ENCODE peak calls at places on chromosomes 6 and 20, in eight cellular contexts. One of them, this sample, is unnamed.

GRCh38 chr6:35484921-35485392 is 11.9 kb downstream of the TEAD3 start:
- DNase-seq in NCI-H1092: no peak
- DNase-seq in activated T-cell treated with anti-CD3 and anti-CD28 coated beads, Interleukin-2, amount 50 U/mL, for 24 hours: no peak
- DNase-seq in activated gamma-delta T cell treated with Interleukin-2 at 50 U/mL for 16 hours: no peak
- DNase-seq in GDM1: no peak
- DNase-seq in GM10248: no peak
- DNase-seq in AG10803: peak; percentile 20
- DNase-seq in activated B cell treated with CpG ODN at 0.5 μM for 24 hours: no peak
- DNase-seq in this sample: no peak

GRCh38 chr6:100378576-100378975 is 86.1 kb downstream of the SIM1 start:
- DNase-seq in NCI-H1092: no peak
- DNase-seq in activated T-cell treated with anti-CD3 and anti-CD28 coated beads, Interleukin-2, amount 50 U/mL, for 24 hours: no peak
- DNase-seq in activated gamma-delta T cell treated with Interleukin-2 at 50 U/mL for 16 hours: no peak
- DNase-seq in GDM1: no peak
- DNase-seq in GM10248: no peak
- DNase-seq in AG10803: peak; percentile 39
- DNase-seq in activated B cell treated with CpG ODN at 0.5 μM for 24 hours: no peak
- DNase-seq in this sample: no peak

GRCh38 chr20:40960521-40960956 is 68.1 kb upstream of the TOP1 start:
- DNase-seq in NCI-H1092: no peak
- DNase-seq in activated T-cell treated with anti-CD3 and anti-CD28 coated beads, Interleukin-2, amount 50 U/mL, for 24 hours: no peak
- DNase-seq in activated gamma-delta T cell treated with Interleukin-2 at 50 U/mL for 16 hours: no peak
- DNase-seq in GDM1: no peak
- DNase-seq in GM10248: no peak
- DNase-seq in AG10803: peak; percentile 61
- DNase-seq in activated B cell treated with CpG ODN at 0.5 μM for 24 hours: no peak
- DNase-seq in this sample: no peak

GRCh38 chr20:61120595-61121515 is 131.2 kb upstream of the CDH4 start:
- DNase-seq in NCI-H1092: peak; percentile 51
- DNase-seq in activated T-cell treated with anti-CD3 and anti-CD28 coated beads, Interleukin-2, amount 50 U/mL, for 24 hours: peak; percentile 37
- DNase-seq in activated gamma-delta T cell treated with Interleukin-2 at 50 U/mL for 16 hours: peak; percentile 11
- DNase-seq in GDM1: peak; percentile 7
- DNase-seq in GM10248: no peak
- DNase-seq in AG10803: peak; percentile 67
- DNase-seq in activated B cell treated with CpG ODN at 0.5 μM for 24 hours: no peak
- DNase-seq in this sample: peak; percentile 71

GRCh38 chr20:54848262-54848661 is 372.9 kb downstream of the DOK5 start:
- DNase-seq in NCI-H1092: no peak
- DNase-seq in activated T-cell treated with anti-CD3 and anti-CD28 coated beads, Interleukin-2, amount 50 U/mL, for 24 hours: no peak
- DNase-seq in activated gamma-delta T cell treated with Interleukin-2 at 50 U/mL for 16 hours: no peak
- DNase-seq in GDM1: no peak
- DNase-seq in GM10248: no peak
- DNase-seq in AG10803: no peak
- DNase-seq in activated B cell treated with CpG ODN at 0.5 μM for 24 hours: no peak
- DNase-seq in this sample: no peak

GRCh38 chr6:125511809-125512341 is 210.1 kb upstream of the HDDC2 start:
- DNase-seq in NCI-H1092: peak; percentile 34
- DNase-seq in activated T-cell treated with anti-CD3 and anti-CD28 coated beads, Interleukin-2, amount 50 U/mL, for 24 hours: no peak
- DNase-seq in activated gamma-delta T cell treated with Interleukin-2 at 50 U/mL for 16 hours: no peak
- DNase-seq in GDM1: no peak
- DNase-seq in GM10248: no peak
- DNase-seq in AG10803: peak; percentile 6
- DNase-seq in activated B cell treated with CpG ODN at 0.5 μM for 24 hours: no peak
- DNase-seq in this sample: no peak

GRCh38 chr20:50187403-50188051 is 3.1 kb upstream of the CEBPB start:
- DNase-seq in NCI-H1092: no peak
- DNase-seq in activated T-cell treated with anti-CD3 and anti-CD28 coated beads, Interleukin-2, amount 50 U/mL, for 24 hours: no peak
- DNase-seq in activated gamma-delta T cell treated with Interleukin-2 at 50 U/mL for 16 hours: no peak
- DNase-seq in GDM1: no peak
- DNase-seq in GM10248: no peak
- DNase-seq in AG10803: peak; percentile 44
- DNase-seq in activated B cell treated with CpG ODN at 0.5 μM for 24 hours: no peak
- DNase-seq in this sample: no peak

GRCh38 chr6:111030008-111031006 is 48.5 kb downstream of the RPF2 start:
- DNase-seq in NCI-H1092: no peak
- DNase-seq in activated T-cell treated with anti-CD3 and anti-CD28 coated beads, Interleukin-2, amount 50 U/mL, for 24 hours: no peak
- DNase-seq in activated gamma-delta T cell treated with Interleukin-2 at 50 U/mL for 16 hours: no peak
- DNase-seq in GDM1: no peak
- DNase-seq in GM10248: no peak
- DNase-seq in AG10803: peak; percentile 31
- DNase-seq in activated B cell treated with CpG ODN at 0.5 μM for 24 hours: no peak
- DNase-seq in this sample: no peak

GRCh38 chr6:92887871-92888270 is 531.5 kb downstream of the EPHA7 start:
- DNase-seq in NCI-H1092: no peak
- DNase-seq in activated T-cell treated with anti-CD3 and anti-CD28 coated beads, Interleukin-2, amount 50 U/mL, for 24 hours: no peak
- DNase-seq in activated gamma-delta T cell treated with Interleukin-2 at 50 U/mL for 16 hours: no peak
- DNase-seq in GDM1: no peak
- DNase-seq in GM10248: no peak
- DNase-seq in AG10803: no peak
- DNase-seq in activated B cell treated with CpG ODN at 0.5 μM for 24 hours: no peak
- DNase-seq in this sample: no peak

GRCh38 chr20:50541606-50542041 is 31.4 kb downstream of the PTPN1 start:
- DNase-seq in NCI-H1092: no peak
- DNase-seq in activated T-cell treated with anti-CD3 and anti-CD28 coated beads, Interleukin-2, amount 50 U/mL, for 24 hours: no peak
- DNase-seq in activated gamma-delta T cell treated with Interleukin-2 at 50 U/mL for 16 hours: no peak
- DNase-seq in GDM1: peak; percentile 93
- DNase-seq in GM10248: no peak
- DNase-seq in AG10803: no peak
- DNase-seq in activated B cell treated with CpG ODN at 0.5 μM for 24 hours: peak; percentile 38
- DNase-seq in this sample: no peak

GRCh38 chr6:10529231-10529801 is 8.2 kb downstream of the GCNT2 start:
- DNase-seq in NCI-H1092: no peak
- DNase-seq in activated T-cell treated with anti-CD3 and anti-CD28 coated beads, Interleukin-2, amount 50 U/mL, for 24 hours: peak; percentile 38
- DNase-seq in activated gamma-delta T cell treated with Interleukin-2 at 50 U/mL for 16 hours: no peak
- DNase-seq in GDM1: no peak
- DNase-seq in GM10248: no peak
- DNase-seq in AG10803: no peak
- DNase-seq in activated B cell treated with CpG ODN at 0.5 μM for 24 hours: no peak
- DNase-seq in this sample: no peak

GRCh38 chr20:1456300-1456699 is 10.3 kb downstream of the NSFL1C start:
- DNase-seq in NCI-H1092: no peak
- DNase-seq in activated T-cell treated with anti-CD3 and anti-CD28 coated beads, Interleukin-2, amount 50 U/mL, for 24 hours: no peak
- DNase-seq in activated gamma-delta T cell treated with Interleukin-2 at 50 U/mL for 16 hours: no peak
- DNase-seq in GDM1: no peak
- DNase-seq in GM10248: no peak
- DNase-seq in AG10803: peak; percentile 55
- DNase-seq in activated B cell treated with CpG ODN at 0.5 μM for 24 hours: no peak
- DNase-seq in this sample: no peak

GRCh38 chr6:122014961-122015360 is 384.5 kb upstream of the HSF2 start:
- DNase-seq in NCI-H1092: no peak
- DNase-seq in activated T-cell treated with anti-CD3 and anti-CD28 coated beads, Interleukin-2, amount 50 U/mL, for 24 hours: no peak
- DNase-seq in activated gamma-delta T cell treated with Interleukin-2 at 50 U/mL for 16 hours: no peak
- DNase-seq in GDM1: no peak
- DNase-seq in GM10248: no peak
- DNase-seq in AG10803: peak; percentile 91
- DNase-seq in activated B cell treated with CpG ODN at 0.5 μM for 24 hours: no peak
- DNase-seq in this sample: no peak

GRCh38 chr20:59270380-59270779 is 30.0 kb upstream of the EDN3 start:
- DNase-seq in NCI-H1092: no peak
- DNase-seq in activated T-cell treated with anti-CD3 and anti-CD28 coated beads, Interleukin-2, amount 50 U/mL, for 24 hours: no peak
- DNase-seq in activated gamma-delta T cell treated with Interleukin-2 at 50 U/mL for 16 hours: no peak
- DNase-seq in GDM1: no peak
- DNase-seq in GM10248: no peak
- DNase-seq in AG10803: no peak
- DNase-seq in activated B cell treated with CpG ODN at 0.5 μM for 24 hours: no peak
- DNase-seq in this sample: no peak

GRCh38 chr20:19129306-19129705 is 83.1 kb upstream of the SLC24A3 start:
- DNase-seq in NCI-H1092: no peak
- DNase-seq in activated T-cell treated with anti-CD3 and anti-CD28 coated beads, Interleukin-2, amount 50 U/mL, for 24 hours: no peak
- DNase-seq in activated gamma-delta T cell treated with Interleukin-2 at 50 U/mL for 16 hours: no peak
- DNase-seq in GDM1: no peak
- DNase-seq in GM10248: no peak
- DNase-seq in AG10803: no peak
- DNase-seq in activated B cell treated with CpG ODN at 0.5 μM for 24 hours: no peak
- DNase-seq in this sample: no peak

GRCh38 chr6:106746660-106747059 is 117.3 kb downstream of the QRSL1 start:
- DNase-seq in NCI-H1092: no peak
- DNase-seq in activated T-cell treated with anti-CD3 and anti-CD28 coated beads, Interleukin-2, amount 50 U/mL, for 24 hours: no peak
- DNase-seq in activated gamma-delta T cell treated with Interleukin-2 at 50 U/mL for 16 hours: no peak
- DNase-seq in GDM1: no peak
- DNase-seq in GM10248: no peak
- DNase-seq in AG10803: peak; percentile 56
- DNase-seq in activated B cell treated with CpG ODN at 0.5 μM for 24 hours: no peak
- DNase-seq in this sample: no peak

GRCh38 chr6:71072508-71072907 is 115.6 kb upstream of the B3GAT2 start:
- DNase-seq in NCI-H1092: no peak
- DNase-seq in activated T-cell treated with anti-CD3 and anti-CD28 coated beads, Interleukin-2, amount 50 U/mL, for 24 hours: no peak
- DNase-seq in activated gamma-delta T cell treated with Interleukin-2 at 50 U/mL for 16 hours: no peak
- DNase-seq in GDM1: no peak
- DNase-seq in GM10248: no peak
- DNase-seq in AG10803: no peak
- DNase-seq in activated B cell treated with CpG ODN at 0.5 μM for 24 hours: no peak
- DNase-seq in this sample: no peak

GRCh38 chr6:24536466-24536865 is 41.7 kb downstream of the ALDH5A1 start:
- DNase-seq in NCI-H1092: no peak
- DNase-seq in activated T-cell treated with anti-CD3 and anti-CD28 coated beads, Interleukin-2, amount 50 U/mL, for 24 hours: no peak
- DNase-seq in activated gamma-delta T cell treated with Interleukin-2 at 50 U/mL for 16 hours: no peak
- DNase-seq in GDM1: no peak
- DNase-seq in GM10248: no peak
- DNase-seq in AG10803: no peak
- DNase-seq in activated B cell treated with CpG ODN at 0.5 μM for 24 hours: no peak
- DNase-seq in this sample: no peak

GRCh38 chr6:115898246-115898645 is 162.4 kb downstream of the FRK start:
- DNase-seq in NCI-H1092: no peak
- DNase-seq in activated T-cell treated with anti-CD3 and anti-CD28 coated beads, Interleukin-2, amount 50 U/mL, for 24 hours: no peak
- DNase-seq in activated gamma-delta T cell treated with Interleukin-2 at 50 U/mL for 16 hours: no peak
- DNase-seq in GDM1: no peak
- DNase-seq in GM10248: no peak
- DNase-seq in AG10803: peak; percentile 51
- DNase-seq in activated B cell treated with CpG ODN at 0.5 μM for 24 hours: no peak
- DNase-seq in this sample: no peak

GRCh38 chr6:82832811-82833210 is 232.8 kb downstream of the UBE3D start:
- DNase-seq in NCI-H1092: no peak
- DNase-seq in activated T-cell treated with anti-CD3 and anti-CD28 coated beads, Interleukin-2, amount 50 U/mL, for 24 hours: no peak
- DNase-seq in activated gamma-delta T cell treated with Interleukin-2 at 50 U/mL for 16 hours: no peak
- DNase-seq in GDM1: no peak
- DNase-seq in GM10248: no peak
- DNase-seq in AG10803: no peak
- DNase-seq in activated B cell treated with CpG ODN at 0.5 μM for 24 hours: no peak
- DNase-seq in this sample: no peak

GRCh38 chr20:32411955-32412706 is 54.0 kb downstream of the ASXL1 start:
- DNase-seq in NCI-H1092: no peak
- DNase-seq in activated T-cell treated with anti-CD3 and anti-CD28 coated beads, Interleukin-2, amount 50 U/mL, for 24 hours: no peak
- DNase-seq in activated gamma-delta T cell treated with Interleukin-2 at 50 U/mL for 16 hours: no peak
- DNase-seq in GDM1: no peak
- DNase-seq in GM10248: no peak
- DNase-seq in AG10803: no peak
- DNase-seq in activated B cell treated with CpG ODN at 0.5 μM for 24 hours: no peak
- DNase-seq in this sample: no peak

GRCh38 chr6:34346175-34347119 is 46.0 kb downstream of the NUDT3 start:
- DNase-seq in NCI-H1092: no peak
- DNase-seq in activated T-cell treated with anti-CD3 and anti-CD28 coated beads, Interleukin-2, amount 50 U/mL, for 24 hours: no peak
- DNase-seq in activated gamma-delta T cell treated with Interleukin-2 at 50 U/mL for 16 hours: no peak
- DNase-seq in GDM1: no peak
- DNase-seq in GM10248: peak; percentile 58
- DNase-seq in AG10803: no peak
- DNase-seq in activated B cell treated with CpG ODN at 0.5 μM for 24 hours: no peak
- DNase-seq in this sample: no peak

GRCh38 chr6:26170181-26170580 is 83.0 kb downstream of the HFE start:
- DNase-seq in NCI-H1092: no peak
- DNase-seq in activated T-cell treated with anti-CD3 and anti-CD28 coated beads, Interleukin-2, amount 50 U/mL, for 24 hours: no peak
- DNase-seq in activated gamma-delta T cell treated with Interleukin-2 at 50 U/mL for 16 hours: no peak
- DNase-seq in GDM1: no peak
- DNase-seq in GM10248: peak; percentile 20
- DNase-seq in AG10803: no peak
- DNase-seq in activated B cell treated with CpG ODN at 0.5 μM for 24 hours: no peak
- DNase-seq in this sample: no peak

GRCh38 chr20:10653593-10654288 is 20.1 kb downstream of the JAG1 start:
- DNase-seq in NCI-H1092: no peak
- DNase-seq in activated T-cell treated with anti-CD3 and anti-CD28 coated beads, Interleukin-2, amount 50 U/mL, for 24 hours: no peak
- DNase-seq in activated gamma-delta T cell treated with Interleukin-2 at 50 U/mL for 16 hours: no peak
- DNase-seq in GDM1: no peak
- DNase-seq in GM10248: no peak
- DNase-seq in AG10803: peak; percentile 84
- DNase-seq in activated B cell treated with CpG ODN at 0.5 μM for 24 hours: no peak
- DNase-seq in this sample: no peak

GRCh38 chr20:47821481-47822100 is 36.3 kb upstream of the SULF2 start:
- DNase-seq in NCI-H1092: no peak
- DNase-seq in activated T-cell treated with anti-CD3 and anti-CD28 coated beads, Interleukin-2, amount 50 U/mL, for 24 hours: no peak
- DNase-seq in activated gamma-delta T cell treated with Interleukin-2 at 50 U/mL for 16 hours: no peak
- DNase-seq in GDM1: no peak
- DNase-seq in GM10248: no peak
- DNase-seq in AG10803: peak; percentile 4
- DNase-seq in activated B cell treated with CpG ODN at 0.5 μM for 24 hours: no peak
- DNase-seq in this sample: no peak

GRCh38 chr6:157877573-157878011 is 54.5 kb downstream of the SNX9 start:
- DNase-seq in NCI-H1092: no peak
- DNase-seq in activated T-cell treated with anti-CD3 and anti-CD28 coated beads, Interleukin-2, amount 50 U/mL, for 24 hours: no peak
- DNase-seq in activated gamma-delta T cell treated with Interleukin-2 at 50 U/mL for 16 hours: no peak
- DNase-seq in GDM1: no peak
- DNase-seq in GM10248: no peak
- DNase-seq in AG10803: no peak
- DNase-seq in activated B cell treated with CpG ODN at 0.5 μM for 24 hours: no peak
- DNase-seq in this sample: no peak

GRCh38 chr20:2301164-2301622 is 5.4 kb downstream of the TGM3 start:
- DNase-seq in NCI-H1092: no peak
- DNase-seq in activated T-cell treated with anti-CD3 and anti-CD28 coated beads, Interleukin-2, amount 50 U/mL, for 24 hours: no peak
- DNase-seq in activated gamma-delta T cell treated with Interleukin-2 at 50 U/mL for 16 hours: no peak
- DNase-seq in GDM1: peak; percentile 78
- DNase-seq in GM10248: peak; percentile 77
- DNase-seq in AG10803: peak; percentile 38
- DNase-seq in activated B cell treated with CpG ODN at 0.5 μM for 24 hours: peak; percentile 52
- DNase-seq in this sample: no peak

This sample was measured in tibial nerve.